ENCODE peak calls at places on chromosome 11, in eight cellular contexts. One of them, this sample, is unnamed.

GRCh38 chr11:86919557-86920210 is 35.5 kb downstream of the FZD4 start:
- DNase-seq in T-cell: no peak
- DNase-seq in left cardiac atrium: no peak
- DNase-seq in naive thymus-derived CD8-positive, alpha-beta T cell: peak; percentile 8
- DNase-seq in HTR-8/SVneo: peak; percentile 68
- DNase-seq in amygdala: no peak
- DNase-seq in AG08395: peak; percentile 73
- DNase-seq in GM12865: peak; percentile 45
- DNase-seq in this sample: no peak

GRCh38 chr11:85737738-85738137 is 51.7 kb upstream of the CCDC89 start:
- DNase-seq in naive thymus-derived CD8-positive, alpha-beta T cell: no peak
- DNase-seq in left cardiac atrium: no peak
- DNase-seq in HTR-8/SVneo: no peak
- DNase-seq in amygdala: no peak
- DNase-seq in GM12865: no peak
- DNase-seq in T-cell: no peak
- DNase-seq in AG08395: no peak
- DNase-seq in this sample: no peak

GRCh38 chr11:129595043-129595962 is 219.7 kb downstream of the BARX2 start:
- DNase-seq in GM12865: no peak
- DNase-seq in amygdala: no peak
- DNase-seq in T-cell: no peak
- DNase-seq in left cardiac atrium: no peak
- DNase-seq in HTR-8/SVneo: no peak
- DNase-seq in naive thymus-derived CD8-positive, alpha-beta T cell: no peak
- DNase-seq in AG08395: no peak
- DNase-seq in this sample: no peak

GRCh38 chr11:34749666-34750659 is 129.1 kb downstream of the EHF start:
- DNase-seq in HTR-8/SVneo: peak; percentile 38
- DNase-seq in AG08395: peak; percentile 85
- DNase-seq in amygdala: no peak
- DNase-seq in GM12865: no peak
- DNase-seq in T-cell: no peak
- DNase-seq in left cardiac atrium: peak; percentile 51
- DNase-seq in naive thymus-derived CD8-positive, alpha-beta T cell: no peak
- DNase-seq in this sample: peak; percentile 7

GRCh38 chr11:90639687-90640086 is 416.8 kb upstream of the CHORDC1 start:
- DNase-seq in AG08395: no peak
- DNase-seq in HTR-8/SVneo: no peak
- DNase-seq in amygdala: no peak
- DNase-seq in naive thymus-derived CD8-positive, alpha-beta T cell: no peak
- DNase-seq in T-cell: no peak
- DNase-seq in GM12865: no peak
- DNase-seq in left cardiac atrium: no peak
- DNase-seq in this sample: no peak

GRCh38 chr11:16777576-16777975 is 39.1 kb downstream of the C11orf58 start:
- DNase-seq in AG08395: no peak
- DNase-seq in GM12865: no peak
- DNase-seq in T-cell: no peak
- DNase-seq in amygdala: no peak
- DNase-seq in HTR-8/SVneo: no peak
- DNase-seq in left cardiac atrium: no peak
- DNase-seq in naive thymus-derived CD8-positive, alpha-beta T cell: no peak
- DNase-seq in this sample: no peak

GRCh38 chr11:95912902-95913560 is 10.9 kb downstream of the MTMR2 start:
- DNase-seq in amygdala: no peak
- DNase-seq in AG08395: peak; percentile 40
- DNase-seq in T-cell: no peak
- DNase-seq in GM12865: no peak
- DNase-seq in HTR-8/SVneo: no peak
- DNase-seq in naive thymus-derived CD8-positive, alpha-beta T cell: no peak
- DNase-seq in left cardiac atrium: no peak
- DNase-seq in this sample: no peak

GRCh38 chr11:6320411-6321207 is at the start of gene CAVIN3:
- DNase-seq in T-cell: no peak
- DNase-seq in left cardiac atrium: peak; percentile 92
- DNase-seq in HTR-8/SVneo: peak; percentile 51
- DNase-seq in naive thymus-derived CD8-positive, alpha-beta T cell: no peak
- DNase-seq in amygdala: no peak
- DNase-seq in AG08395: peak; percentile 80
- DNase-seq in GM12865: peak; percentile 88
- DNase-seq in this sample: no peak

GRCh38 chr11:67010296-67010905 is 12.5 kb upstream of the SYT12 start:
- DNase-seq in AG08395: no peak
- DNase-seq in amygdala: no peak
- DNase-seq in T-cell: no peak
- DNase-seq in left cardiac atrium: no peak
- DNase-seq in HTR-8/SVneo: no peak
- DNase-seq in naive thymus-derived CD8-positive, alpha-beta T cell: no peak
- DNase-seq in GM12865: no peak
- DNase-seq in this sample: no peak

GRCh38 chr11:15146271-15147003 is 31.7 kb downstream of the INSC start:
- DNase-seq in HTR-8/SVneo: no peak
- DNase-seq in naive thymus-derived CD8-positive, alpha-beta T cell: no peak
- DNase-seq in AG08395: peak; percentile 32
- DNase-seq in GM12865: no peak
- DNase-seq in left cardiac atrium: no peak
- DNase-seq in T-cell: no peak
- DNase-seq in amygdala: no peak
- DNase-seq in this sample: no peak

GRCh38 chr11:10328314-10329090 is 23.6 kb downstream of the ADM start:
- DNase-seq in AG08395: peak; percentile 51
- DNase-seq in naive thymus-derived CD8-positive, alpha-beta T cell: no peak
- DNase-seq in GM12865: no peak
- DNase-seq in left cardiac atrium: no peak
- DNase-seq in T-cell: no peak
- DNase-seq in amygdala: no peak
- DNase-seq in HTR-8/SVneo: no peak
- DNase-seq in this sample: no peak

GRCh38 chr11:10108901-10109665 is 184.9 kb downstream of the SBF2 start:
- DNase-seq in GM12865: no peak
- DNase-seq in naive thymus-derived CD8-positive, alpha-beta T cell: no peak
- DNase-seq in HTR-8/SVneo: peak; percentile 15
- DNase-seq in T-cell: no peak
- DNase-seq in amygdala: no peak
- DNase-seq in AG08395: peak; percentile 51
- DNase-seq in left cardiac atrium: no peak
- DNase-seq in this sample: no peak

GRCh38 chr11:88411265-88411664 is 73.7 kb upstream of the CTSC start:
- DNase-seq in amygdala: no peak
- DNase-seq in GM12865: no peak
- DNase-seq in AG08395: peak; percentile 57
- DNase-seq in left cardiac atrium: no peak
- DNase-seq in T-cell: no peak
- DNase-seq in naive thymus-derived CD8-positive, alpha-beta T cell: no peak
- DNase-seq in HTR-8/SVneo: no peak
- DNase-seq in this sample: no peak

GRCh38 chr11:113562981-113563461 is 87.8 kb upstream of the DRD2 start:
- DNase-seq in T-cell: no peak
- DNase-seq in left cardiac atrium: no peak
- DNase-seq in HTR-8/SVneo: no peak
- DNase-seq in amygdala: no peak
- DNase-seq in naive thymus-derived CD8-positive, alpha-beta T cell: no peak
- DNase-seq in AG08395: no peak
- DNase-seq in GM12865: peak; percentile 34
- DNase-seq in this sample: no peak

GRCh38 chr11:111302298-111302697 is 4.0 kb downstream of the POU2AF3 start:
- DNase-seq in HTR-8/SVneo: no peak
- DNase-seq in naive thymus-derived CD8-positive, alpha-beta T cell: no peak
- DNase-seq in left cardiac atrium: no peak
- DNase-seq in GM12865: no peak
- DNase-seq in amygdala: no peak
- DNase-seq in T-cell: no peak
- DNase-seq in AG08395: no peak
- DNase-seq in this sample: no peak

GRCh38 chr11:64098318-64098831 is 62.6 kb downstream of the FLRT1 start:
- DNase-seq in naive thymus-derived CD8-positive, alpha-beta T cell: no peak
- DNase-seq in GM12865: no peak
- DNase-seq in left cardiac atrium: no peak
- DNase-seq in AG08395: no peak
- DNase-seq in amygdala: no peak
- DNase-seq in HTR-8/SVneo: no peak
- DNase-seq in T-cell: no peak
- DNase-seq in this sample: no peak

This sample was measured in hypothalamus.